ENCODE peak calls at places on chromosomes 3 and 15, in seven cellular contexts. U is activated T-helper 1 cell treated with anti-CD3 and anti-CD28 coated beads, Interleukin-2, amount 50 U/mL, for 16 hours; I is GM19239; Q is hypothalamus; Y is A172; D is NCI-H774; P is stimulated activated CD4-positive, alpha-beta T cell treated with anti-CD3 and anti-CD28 coated beads, Interleukin-4, amount 100 ng/mL, for 1 hour. S is an unnamed sample.

GRCh38 chr3:191963182-191963581 is 502.2 kb downstream of the PYDC2 start:
- DNase-seq in U (no peak), I (no peak), Q (no peak), Y (peak), D (no peak), P (no peak), S (no peak)

GRCh38 chr3:150114873-150115570 is 144.3 kb upstream of the PFN2 start:
- DNase-seq in U (no peak), I (no peak), Q (no peak), Y (peak), D (no peak), P (no peak), S (no peak)

GRCh38 chr15:65792130-65792987 is at the start of gene DENND4A:
- DNase-seq in U (peak), I (peak), Q (peak), Y (peak), D (peak), P (peak), S (peak)

GRCh38 chr3:132641837-132642538 is 17.6 kb downstream of the ACAD11 start:
- DNase-seq in U (no peak), I (peak), Q (no peak), Y (peak), D (peak), P (no peak), S (no peak)

GRCh38 chr3:64187065-64187959 is 38.0 kb downstream of the PRICKLE2 start:
- DNase-seq in U (no peak), I (no peak), Q (no peak), Y (peak), D (no peak), P (no peak), S (peak)

GRCh38 chr3:131568460-131568859 is 65.7 kb upstream of the MRPL3 start:
- DNase-seq in U (no peak), I (no peak), Q (no peak), Y (no peak), D (no peak), P (no peak), S (no peak)

GRCh38 chr3:126082334-126083137 is 1.4 kb downstream of the SLC41A3 start:
- DNase-seq in U (no peak), I (no peak), Q (no peak), Y (no peak), D (no peak), P (no peak), S (no peak)

GRCh38 chr3:194575484-194576210 is 57.6 kb downstream of the TMEM44 start:
- DNase-seq in U (no peak), I (no peak), Q (no peak), Y (peak), D (no peak), P (no peak), S (no peak)

GRCh38 chr15:79924379-79924778 is 27.6 kb upstream of the MTHFS start:
- DNase-seq in U (no peak), I (no peak), Q (no peak), Y (no peak), D (no peak), P (no peak), S (no peak)

GRCh38 chr3:62125376-62125775 is 248.0 kb downstream of the FEZF2 start:
- DNase-seq in U (no peak), I (no peak), Q (no peak), Y (no peak), D (no peak), P (no peak), S (no peak)

S was measured in testis.